ENCODE peak calls at places on chromosome 6, in six cellular contexts. C is dorsolateral prefrontal cortex; S is CD4-positive, alpha-beta T cell; D is GM12892; L is lower lobe of right lung; I is aorta. T is an unnamed sample.
A peak's percentile ranks its signal among the peaks of the same experiment; 100 is the strongest.

GRCh38 chr6:139313784-139314545 is 22.2 kb upstream of the TXLNB start:
- DNase-seq in C (no peak), S (no peak), D (no peak), L (no peak), I (no peak), T (no peak)

GRCh38 chr6:127971945-127972391 is 71.1 kb upstream of the THEMIS start:
- DNase-seq in C (no peak), S (peak; percentile 35), D (no peak), L (no peak), I (no peak), T (no peak)

GRCh38 chr6:9583946-9584345 is 830.9 kb downstream of the TFAP2A start:
- DNase-seq in C (no peak), S (no peak), D (no peak), L (no peak), I (no peak), T (no peak)

GRCh38 chr6:154123567-154123966 is 84.5 kb downstream of the OPRM1 start:
- DNase-seq in C (no peak), S (no peak), D (no peak), L (no peak), I (no peak), T (no peak)

GRCh38 chr6:43172127-43173007 is 1.3 kb downstream of the SRF start:
- DNase-seq in C (no peak), S (no peak), D (no peak), L (peak; percentile 72), I (peak; percentile 86), T (peak; percentile 46)

GRCh38 chr6:36302227-36302976 is 32.5 kb downstream of the PNPLA1 start:
- DNase-seq in C (peak; percentile 65), S (peak; percentile 88), D (peak; percentile 64), L (peak; percentile 82), I (peak; percentile 90), T (peak; percentile 83)

GRCh38 chr6:21426841-21427490 is 166.6 kb upstream of the SOX4 start:
- DNase-seq in C (no peak), S (no peak), D (no peak), L (no peak), I (no peak), T (no peak)

GRCh38 chr6:112939543-112939942 is 592.4 kb downstream of the RFPL4B start:
- DNase-seq in C (no peak), S (no peak), D (no peak), L (no peak), I (no peak), T (peak; percentile 9)

GRCh38 chr6:163383912-163384311 is 30.6 kb upstream of the QKI start:
- DNase-seq in C (no peak), S (no peak), D (no peak), L (no peak), I (no peak), T (no peak)